ENCODE peak calls at places on chromosomes 3 and 15, in five cellular contexts. I is A549, X is HepG2, E is K562, F is GM12878. A is an unnamed sample.

GRCh38 chr3:52532517-52532837 is 1.2 kb downstream of the NT5DC2 start:
- DNase-seq in I (no peak), X (peak; percentile 69), E (peak; percentile 89), F (no peak), A (no peak)

GRCh38 chr3:151236316-151236715 is 33.3 kb upstream of the GPR171 start:
- DNase-seq in I (no peak), X (no peak), E (no peak), F (no peak), A (no peak)

GRCh38 chr15:49962044-49962602 is 156.9 kb downstream of the ATP8B4 start:
- DNase-seq in I (no peak), X (no peak), E (no peak), F (no peak), A (no peak)

GRCh38 chr3:143707848-143708247 is 140.4 kb downstream of the SLC9A9 start:
- DNase-seq in I (peak; percentile 4), X (no peak), E (no peak), F (no peak), A (no peak)

GRCh38 chr15:25862469-25863066 is 559 bp downstream of the ATP10A start:
- DNase-seq in I (peak; percentile 53), X (no peak), E (no peak), F (no peak), A (peak; percentile 57)

GRCh38 chr3:73516656-73517055 is 108.1 kb downstream of the PDZRN3 start:
- DNase-seq in I (no peak), X (no peak), E (no peak), F (no peak), A (no peak)

GRCh38 chr3:28399196-28399595 is 50.6 kb upstream of the AZI2 start:
- DNase-seq in I (no peak), X (no peak), E (no peak), F (no peak), A (no peak)

GRCh38 chr15:40087991-40088928 is 20.4 kb downstream of the BMF start:
- DNase-seq in I (no peak), X (peak; percentile 92), E (no peak), F (no peak), A (no peak)

GRCh38 chr3:74267583-74268184 is 346.8 kb downstream of the CNTN3 start:
- DNase-seq in I (peak; percentile 51), X (peak; percentile 40), E (peak; percentile 36), F (no peak), A (peak; percentile 91)

GRCh38 chr3:183698318-183698731 is 728 bp downstream of the YEATS2 start:
- DNase-seq in I (peak; percentile 6), X (no peak), E (peak; percentile 35), F (no peak), A (peak; percentile 62)

GRCh38 chr3:156217674-156218352 is 97.4 kb downstream of the KCNAB1 start:
- DNase-seq in I (no peak), X (no peak), E (no peak), F (no peak), A (no peak)

GRCh38 chr15:77939851-77940250 is 137.7 kb downstream of the TBC1D2B start:
- DNase-seq in I (no peak), X (no peak), E (no peak), F (no peak), A (no peak)

GRCh38 chr15:77942611-77943211 is 134.8 kb downstream of the TBC1D2B start:
- DNase-seq in I (no peak), X (peak; percentile 73), E (no peak), F (no peak), A (no peak)

GRCh38 chr15:77940548-77940947 is 137.0 kb downstream of the TBC1D2B start:
- DNase-seq in I (no peak), X (no peak), E (no peak), F (no peak), A (no peak)

GRCh38 chr15:77944002-77944867 is 133.3 kb downstream of the TBC1D2B start:
- DNase-seq in I (peak; percentile 68), X (peak; percentile 88), E (peak; percentile 85), F (no peak), A (peak; percentile 93)
- H3K4me2 ChIP-seq in I (peak overlapping the region; percentile 31), X (peak overlapping the region; percentile 81), E (peak overlapping the region; percentile 57), F (peak overlapping the region; percentile 55), A (peak overlapping the region; percentile 73)

DNA sequence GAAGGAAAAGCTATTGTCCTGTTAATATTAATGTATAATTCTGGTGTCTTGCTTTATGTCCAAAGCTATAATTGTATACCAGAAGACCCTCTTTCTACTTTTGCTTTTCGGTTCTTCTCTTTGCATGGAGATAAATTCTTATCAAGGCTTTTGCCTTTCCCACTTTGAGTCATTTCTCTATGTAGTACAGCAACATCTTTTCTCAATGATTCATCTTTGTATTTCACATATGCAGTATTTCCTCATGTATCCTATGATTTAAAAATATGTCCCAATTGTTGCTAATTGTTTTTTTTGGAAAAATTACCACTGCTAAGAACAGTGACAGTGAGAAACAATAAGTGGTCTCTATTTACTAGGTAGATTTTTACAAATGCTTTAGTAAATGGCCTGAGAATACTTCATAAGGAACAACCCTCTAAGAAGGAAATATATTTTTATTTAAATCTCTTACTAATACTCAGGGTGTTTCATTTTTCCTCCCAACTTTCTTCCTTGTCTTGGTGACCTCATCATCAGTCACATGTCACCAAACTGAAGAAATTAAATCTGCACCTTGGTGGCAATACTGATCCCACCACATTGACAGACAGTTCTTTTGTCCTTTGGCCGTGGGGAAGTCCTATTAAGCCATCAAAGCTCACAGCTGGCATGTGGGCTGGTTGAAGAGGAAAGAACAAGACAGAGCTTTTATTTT is 290.6 kb downstream of the SATB1 start:
- DNase-seq in I (peak; percentile 13), X (no peak), E (no peak), F (no peak), A (no peak)
- TF ChIP-seq JUNB in I (peak; percentile 42), X (no peak), E (no peak), F (peak; percentile 59), A (no peak)

DNA sequence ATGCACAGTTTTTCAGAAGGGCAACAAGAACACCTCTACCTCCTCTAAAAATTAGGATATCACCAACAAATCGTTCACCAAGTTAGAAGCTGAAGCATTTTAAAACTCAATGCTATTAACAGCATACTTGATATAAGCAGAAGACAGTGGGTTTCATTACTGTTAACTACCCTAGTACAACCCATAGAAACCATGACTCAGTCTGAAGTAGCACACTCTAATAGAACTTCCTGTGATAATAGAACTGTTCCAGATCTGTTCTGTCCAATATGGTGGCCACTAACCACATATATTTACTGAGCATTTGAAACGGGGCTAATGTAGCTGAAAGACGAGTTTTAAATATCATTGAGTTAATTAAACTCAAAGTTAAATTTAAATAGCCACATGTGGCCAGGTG is 1075.6 kb downstream of the FHIT start:
- DNase-seq in I (no peak), X (no peak), E (no peak), F (no peak), A (no peak)
- TF ChIP-seq CTCF in I (no peak), X (no peak), E (no peak), F (no peak), A (no peak)

DNA sequence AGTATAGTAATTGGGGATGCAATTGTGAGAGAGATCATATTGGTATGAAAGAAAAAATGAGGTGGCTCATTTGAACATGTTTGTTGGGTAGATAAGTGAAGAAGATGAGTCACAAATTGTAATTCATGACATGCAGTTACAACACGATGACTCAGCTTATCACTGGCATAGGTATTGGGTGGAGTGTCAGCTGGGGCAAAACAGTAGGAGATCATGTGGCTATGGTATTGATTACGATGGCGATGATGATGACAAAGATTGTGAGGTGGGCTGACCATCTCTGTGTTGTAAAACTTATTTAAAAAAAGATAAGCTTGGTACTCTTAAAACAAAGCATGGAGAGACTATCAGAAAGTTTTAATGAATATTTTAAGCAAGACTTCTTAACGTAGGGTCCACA is 11.6 kb upstream of the DPH6 start:
- DNase-seq in I (peak; percentile 48), X (peak; percentile 3), E (peak; percentile 87), F (no peak), A (no peak)
- H3K4me2 ChIP-seq in I (peak overlapping the region; percentile 28), X (no peak overlapping the region), E (peak overlapping the region; percentile 70), F (no peak overlapping the region), A (no peak overlapping the region)

GRCh38 chr3:192409838-192410683 is 317.3 kb downstream of the FGF12 start:
- DNase-seq in I (peak; percentile 45), X (no peak), E (no peak), F (no peak), A (peak; percentile 72)
- TF ChIP-seq JUNB in I (no peak), X (no peak), E (no peak), F (no peak), A (no peak)

A was measured in GM23338.